ENCODE peak calls at places on chromosomes 3 and 15, in six cellular contexts. X, G, P, A, Y and Z are unnamed samples.

GRCh38 chr3:143484851-143485512 is 363.3 kb downstream of the SLC9A9 start:
- DNase-seq in Y (no peak), A (peak), P (no peak), X (peak), G (no peak), Z (no peak)

GRCh38 chr15:98647774-98648653 is at the start of gene IGF1R:
- DNase-seq in X (peak), Y (no peak), A (peak), G (peak), P (peak), Z (peak)

GRCh38 chr3:132445812-132446211 is 28.5 kb downstream of the DNAJC13 start:
- DNase-seq in X (peak), G (no peak), Y (peak), P (no peak), A (no peak), Z (peak)

GRCh38 chr3:74787008-74787407 is 172.5 kb upstream of the CNTN3 start:
- DNase-seq in G (no peak), X (peak), P (no peak), A (no peak), Y (no peak), Z (no peak)

GRCh38 chr15:70856884-70857546 is 3.1 kb upstream of the LARP6 start:
- DNase-seq in A (peak), X (no peak), Y (peak), P (peak), G (no peak), Z (peak)

GRCh38 chr3:167166012-167166411 is 214.1 kb downstream of the ZBBX start:
- DNase-seq in X (no peak), P (no peak), A (no peak), G (no peak), Y (no peak), Z (no peak)

GRCh38 chr3:51391566-51392300 is 648 bp downstream of the RBM15B start:
- DNase-seq in X (peak), A (peak), G (no peak), Y (no peak), P (peak), Z (peak)

GRCh38 chr3:3141939-3142338 is 15.2 kb downstream of the TRNT1 start:
- DNase-seq in P (no peak), X (no peak), Y (no peak), G (no peak), A (no peak), Z (no peak)

GRCh38 chr3:28286595-28286994 is 45.2 kb downstream of the CMC1 start:
- DNase-seq in G (no peak), P (no peak), A (peak), Y (no peak), X (peak), Z (peak)

GRCh38 chr15:66178531-66178910 is 75.0 kb downstream of the MEGF11 start:
- DNase-seq in Y (no peak), P (no peak), G (no peak), X (peak), A (no peak), Z (no peak)

GRCh38 chr3:8512234-8512633 is 10.6 kb downstream of the LMCD1 start:
- DNase-seq in P (no peak), X (no peak), A (no peak), Y (no peak), G (no peak), Z (no peak)

GRCh38 chr3:87997298-87997697 is 61.5 kb downstream of the CGGBP1 start:
- DNase-seq in G (no peak), X (no peak), A (no peak), Y (no peak), P (peak), Z (no peak)

GRCh38 chr3:198071602-198072285 is 111.7 kb downstream of the LMLN start:
- DNase-seq in P (peak), X (peak), A (peak), G (no peak), Y (peak), Z (peak)

GRCh38 chr3:86152620-86153019 is 838.3 kb downstream of the VGLL3 start:
- DNase-seq in A (no peak), G (no peak), Y (no peak), X (no peak), P (no peak), Z (no peak)

GRCh38 chr3:172063456-172064432 is 24.4 kb downstream of the FNDC3B start:
- DNase-seq in G (no peak), X (no peak), Y (no peak), A (no peak), P (no peak), Z (no peak)

GRCh38 chr15:54810031-54810430 is 386.7 kb downstream of the RSL24D1 start:
- DNase-seq in G (no peak), Y (no peak), P (no peak), A (no peak), X (no peak), Z (no peak)

GRCh38 chr15:45863881-45864580 is 229.2 kb downstream of the SQOR start:
- DNase-seq in Y (no peak), P (no peak), A (no peak), G (no peak), X (no peak), Z (no peak)

GRCh38 chr15:46344115-46344749 is 709.4 kb downstream of the SQOR start:
- DNase-seq in G (no peak), A (no peak), Y (no peak), P (no peak), X (peak), Z (no peak)

GRCh38 chr15:80496101-80496500 is 91.9 kb downstream of the ARNT2 start:
- DNase-seq in P (no peak), G (no peak), X (no peak), Y (no peak), A (no peak), Z (no peak)

GRCh38 chr15:33115191-33115861 is 79.2 kb downstream of the FMN1 start:
- DNase-seq in G (no peak), P (no peak), X (peak), Y (no peak), A (no peak), Z (no peak)

GRCh38 chr3:165854696-165855095 is 17.5 kb upstream of the BCHE start:
- DNase-seq in Y (no peak), G (no peak), X (peak), P (peak), A (peak), Z (no peak)

GRCh38 chr15:66154581-66154980 is 99.0 kb downstream of the MEGF11 start:
- DNase-seq in X (no peak), P (no peak), G (no peak), Y (no peak), A (no peak), Z (no peak)

GRCh38 chr15:66840615-66841014 is 138.6 kb downstream of the SMAD6 start:
- DNase-seq in Y (no peak), G (no peak), A (no peak), P (no peak), X (no peak), Z (no peak)

GRCh38 chr3:170589113-170589512 is 3.2 kb upstream of the SLC7A14 start:
- DNase-seq in G (no peak), A (peak), X (no peak), Y (no peak), P (no peak), Z (no peak)

GRCh38 chr3:36850743-36851142 is 86.4 kb upstream of the DCLK3 start:
- DNase-seq in X (no peak), P (no peak), A (no peak), Y (no peak), G (no peak), Z (no peak)

GRCh38 chr3:12148183-12148940 is 10.3 kb downstream of the TIMP4 start:
- DNase-seq in Y (no peak), P (no peak), G (no peak), X (no peak), A (no peak), Z (no peak)

GRCh38 chr3:123582315-123582714 is 2.5 kb downstream of the HACD2 start:
- DNase-seq in Y (no peak), X (no peak), G (no peak), P (no peak), A (no peak), Z (no peak)

GRCh38 chr15:99010743-99011142 is 3.2 kb upstream of the PGPEP1L start:
- DNase-seq in G (no peak), A (peak), X (no peak), P (no peak), Y (no peak), Z (peak)

GRCh38 chr3:134040066-134040465 is 10.3 kb upstream of the SLCO2A1 start:
- DNase-seq in X (no peak), G (no peak), Y (no peak), A (no peak), P (no peak), Z (no peak)

GRCh38 chr3:134038716-134039115 is 9.0 kb upstream of the SLCO2A1 start:
- DNase-seq in A (no peak), Y (no peak), P (no peak), X (no peak), G (no peak), Z (no peak)

GRCh38 chr3:134037168-134037567 is 7.4 kb upstream of the SLCO2A1 start:
- DNase-seq in P (no peak), Y (no peak), G (no peak), X (no peak), A (no peak), Z (no peak)

GRCh38 chr3:134038071-134038491 is 8.4 kb upstream of the SLCO2A1 start:
- DNase-seq in Y (no peak), X (no peak), G (no peak), A (no peak), P (no peak), Z (no peak)

GRCh38 chr3:134039161-134039862 is 9.6 kb upstream of the SLCO2A1 start:
- DNase-seq in A (no peak), Y (no peak), G (no peak), X (peak), P (no peak), Z (no peak)
- TF ChIP-seq CTCF in A (no peak), Y (no peak), G (peak), X (peak), P (peak), Z (no peak)

DNA sequence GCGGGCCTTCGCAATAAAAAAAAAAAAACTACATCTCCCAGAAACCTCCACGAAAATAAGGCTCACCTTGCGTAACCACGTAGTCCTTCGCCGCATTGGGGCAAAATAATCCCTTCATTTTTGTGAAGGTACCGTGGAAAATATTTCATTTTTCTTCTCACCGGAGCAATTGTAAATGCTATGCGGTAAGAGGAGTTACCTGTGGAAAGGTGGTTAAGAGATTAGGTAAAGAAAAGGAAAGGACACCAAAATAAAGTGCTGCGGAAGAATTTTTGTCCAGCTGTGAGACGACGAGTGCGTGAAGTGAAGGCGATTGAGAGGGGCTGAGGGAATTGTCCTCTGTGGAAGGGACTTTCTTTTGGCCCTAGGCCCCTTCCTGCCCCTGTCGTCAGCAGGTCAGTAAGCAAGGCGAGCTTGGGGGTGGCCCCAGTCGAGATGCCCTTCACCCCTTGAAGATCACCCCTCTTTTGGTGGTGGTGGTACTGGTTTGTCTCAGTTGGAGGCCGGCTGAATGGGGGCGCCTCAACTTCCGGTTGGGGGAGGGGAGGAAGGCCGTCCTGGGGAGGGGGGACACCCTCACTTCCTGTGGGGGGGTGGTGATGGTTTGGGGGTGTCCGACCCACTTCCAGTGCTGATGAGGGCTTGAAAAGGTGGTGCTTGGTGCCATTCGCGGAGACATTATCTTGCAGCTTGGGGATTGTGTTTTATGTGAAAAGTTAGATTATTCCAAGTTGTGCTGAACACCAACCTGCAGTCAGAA is at the start of gene HMG20A:
- DNase-seq in X (peak), P (peak), G (peak), Y (no peak), A (peak), Z (peak)
- TF ChIP-seq CTCF in X (no peak), P (no peak), G (no peak), Y (no peak), A (no peak), Z (no peak)

GRCh38 chr15:29089731-29090616 is 179.6 kb downstream of the NSMCE3 start:
- DNase-seq in A (peak), X (peak), P (no peak), G (no peak), Y (no peak), Z (no peak)
- TF ChIP-seq CTCF in A (peak), X (peak), P (peak), G (peak), Y (no peak), Z (no peak)

GRCh38 chr3:47664519-47664918 is 85.9 kb upstream of the CSPG5 start:
- DNase-seq in P (no peak), Y (no peak), G (no peak), A (peak), X (peak), Z (peak)
- TF ChIP-seq CTCF in P (peak), Y (peak), G (peak), A (peak), X (peak), Z (peak)

DNA sequence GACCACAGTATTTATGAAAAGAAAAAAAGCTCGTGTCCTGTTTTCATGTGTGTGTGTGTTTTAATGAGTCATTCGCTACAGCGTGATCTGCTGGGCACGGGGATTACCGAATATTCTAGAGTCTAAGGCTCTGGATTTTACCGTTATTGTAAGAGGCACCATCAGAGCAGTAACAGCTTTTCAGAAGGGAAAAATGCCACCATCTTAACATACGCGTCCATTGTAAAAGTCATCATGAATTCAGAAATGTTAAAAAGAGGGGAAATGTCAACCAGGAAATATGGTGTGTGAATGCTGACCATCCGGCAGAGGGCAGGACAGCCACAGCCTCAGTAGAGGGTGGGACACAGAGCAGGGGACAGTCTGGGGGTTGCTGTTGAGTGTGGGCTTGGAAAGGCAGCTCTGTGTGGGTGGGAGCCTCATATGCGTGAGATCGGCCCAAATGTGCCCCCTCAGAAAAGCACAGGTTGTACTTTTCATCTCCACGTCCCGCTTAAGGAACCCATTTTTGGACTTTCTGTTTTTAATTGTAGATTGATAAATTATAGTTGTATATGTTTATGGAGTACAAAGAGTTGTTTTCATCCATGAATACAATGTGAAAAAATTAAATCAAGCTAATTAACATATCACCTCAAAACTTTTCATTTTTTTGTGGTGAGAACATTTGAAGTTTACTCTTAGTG is 69.6 kb downstream of the ASB7 start:
- DNase-seq in Y (no peak), A (no peak), X (peak), G (no peak), P (peak), Z (peak)
- TF ChIP-seq CTCF in Y (peak), A (peak), X (peak), G (peak), P (peak), Z (peak)